ENCODE peak calls at places on chromosome 1, in four cellular contexts. H, U, P and R are unnamed samples.

GRCh38 chr1:59062743-59063142 is 234.2 kb upstream of the FGGY start:
- DNase-seq in H (no peak), P (no peak), U (no peak), R (no peak)

GRCh38 chr1:202834771-202835547 is 24.2 kb downstream of the PCAT6 start:
- DNase-seq in P (no peak), U (no peak), H (no peak), R (no peak)

GRCh38 chr1:76928511-76928910 is 61.2 kb downstream of the ST6GALNAC5 start:
- DNase-seq in U (no peak), P (no peak), H (no peak), R (no peak)

GRCh38 chr1:239386453-239387303 is at the start of gene CHRM3:
- DNase-seq in U (no peak), P (peak; percentile 77), H (peak; percentile 15), R (no peak)

GRCh38 chr1:117780981-117781475 is 148.4 kb downstream of the GDAP2 start:
- DNase-seq in P (no peak), U (no peak), H (no peak), R (no peak)

GRCh38 chr1:229342902-229343587 is at the start of gene CCSAP:
- DNase-seq in H (peak; percentile 57), U (no peak), P (peak; percentile 63), R (no peak)

GRCh38 chr1:15755643-15756040 is 3.0 kb upstream of the FBLIM1 start:
- DNase-seq in P (no peak), H (no peak), U (no peak), R (no peak)

GRCh38 chr1:111203681-111204210 is 3.3 kb upstream of the DENND2D start:
- DNase-seq in U (peak; percentile 51), P (peak; percentile 73), H (no peak), R (no peak)

GRCh38 chr1:198577444-198577843 is 37.0 kb upstream of the ATP6V1G3 start:
- DNase-seq in P (no peak), H (no peak), U (no peak), R (no peak)

GRCh38 chr1:200992382-200993101 is 31.0 kb downstream of the KIF21B start:
- DNase-seq in H (peak; percentile 37), P (no peak), U (no peak), R (peak; percentile 72)

GRCh38 chr1:32393832-32394140 is 455 bp downstream of the BSDC1 start:
- DNase-seq in H (no peak), U (no peak), P (peak; percentile 58), R (no peak)

GRCh38 chr1:18282851-18283600 is 175.4 kb downstream of the IGSF21 start:
- DNase-seq in H (peak; percentile 51), U (no peak), P (peak; percentile 79), R (no peak)

GRCh38 chr1:40438391-40439015 is 11.8 kb upstream of the ZFP69B start:
- DNase-seq in H (peak; percentile 86), U (no peak), P (peak; percentile 68), R (peak; percentile 6)

GRCh38 chr1:236677641-236678235 is 8.6 kb upstream of the ACTN2 start:
- DNase-seq in H (no peak), P (no peak), U (no peak), R (no peak)

GRCh38 chr1:233127157-233127556 is 168.4 kb downstream of the PCNX2 start:
- DNase-seq in H (no peak), U (no peak), P (no peak), R (no peak)

GRCh38 chr1:45518910-45519309 is 2.8 kb downstream of the PRDX1 start:
- DNase-seq in P (no peak), H (no peak), U (no peak), R (no peak)

GRCh38 chr1:94690033-94690712 is 130.0 kb upstream of the SLC44A3 start:
- DNase-seq in P (no peak), U (no peak), H (no peak), R (no peak)

GRCh38 chr1:234315091-234315541 is 58.1 kb upstream of the COA6 start:
- DNase-seq in U (no peak), P (no peak), H (no peak), R (no peak)

GRCh38 chr1:203346060-203346754 is 4.7 kb downstream of the FMOD start:
- DNase-seq in U (no peak), H (no peak), P (no peak), R (no peak)

GRCh38 chr1:1943834-1944570 is 24.9 kb upstream of the TMEM52 start:
- DNase-seq in H (peak; percentile 34), U (peak; percentile 35), P (peak; percentile 91), R (peak; percentile 68)

GRCh38 chr1:221724931-221725605 is 16.8 kb downstream of the DUSP10 start:
- DNase-seq in U (no peak), P (no peak), H (no peak), R (no peak)

GRCh38 chr1:112618114-112618720 is 724 bp downstream of the ST7L start:
- DNase-seq in P (peak; percentile 12), H (no peak), U (no peak), R (no peak)